ENCODE peak calls at places on chromosome X, in four cellular contexts. One of them, this sample, is unnamed.

GRCh38 chrX:68703369-68703768 is 55.9 kb downstream of the STARD8 start:
- DNase-seq in neuronal stem cell: no peak
- DNase-seq in fibroblast of lung: no peak
- DNase-seq in kidney: no peak
- DNase-seq in this sample: no peak

GRCh38 chrX:147981038-147981752 is at the start of gene FMR1NB:
- DNase-seq in kidney: no peak
- DNase-seq in fibroblast of lung: no peak
- DNase-seq in neuronal stem cell: no peak
- DNase-seq in this sample: no peak

GRCh38 chrX:56802921-56803848 is 74.1 kb downstream of the NBDY start:
- DNase-seq in neuronal stem cell: peak; percentile 48
- DNase-seq in kidney: peak; percentile 87
- DNase-seq in fibroblast of lung: peak; percentile 50
- DNase-seq in this sample: peak; percentile 42

GRCh38 chrX:100980608-100981497 is 11.3 kb downstream of the ARL13A start:
- DNase-seq in kidney: peak; percentile 80
- DNase-seq in neuronal stem cell: no peak
- DNase-seq in fibroblast of lung: peak; percentile 82
- DNase-seq in this sample: peak; percentile 72

GRCh38 chrX:40012800-40013682 is 84.7 kb downstream of the BCOR start:
- DNase-seq in kidney: peak; percentile 91
- DNase-seq in neuronal stem cell: no peak
- DNase-seq in fibroblast of lung: peak; percentile 64
- DNase-seq in this sample: peak; percentile 46

GRCh38 chrX:77572322-77572721 is 125.1 kb downstream of the FGF16 start:
- DNase-seq in fibroblast of lung: peak; percentile 13
- DNase-seq in neuronal stem cell: no peak
- DNase-seq in kidney: no peak
- DNase-seq in this sample: peak; percentile 3

GRCh38 chrX:144791298-144791697 is 456.0 kb upstream of the SPANXN1 start:
- DNase-seq in fibroblast of lung: no peak
- DNase-seq in kidney: no peak
- DNase-seq in neuronal stem cell: no peak
- DNase-seq in this sample: no peak

GRCh38 chrX:100647095-100647494 is 3.1 kb downstream of the SRPX2 start:
- DNase-seq in neuronal stem cell: no peak
- DNase-seq in kidney: no peak
- DNase-seq in fibroblast of lung: peak; percentile 39
- DNase-seq in this sample: peak; percentile 30

GRCh38 chrX:29257516-29257915 is 670.3 kb downstream of the IL1RAPL1 start:
- DNase-seq in fibroblast of lung: peak; percentile 76
- DNase-seq in kidney: no peak
- DNase-seq in neuronal stem cell: no peak
- DNase-seq in this sample: peak; percentile 16

GRCh38 chrX:134023851-134024281 is 38.5 kb upstream of the GPC3 start:
- DNase-seq in fibroblast of lung: peak; percentile 9
- DNase-seq in neuronal stem cell: no peak
- DNase-seq in kidney: no peak
- DNase-seq in this sample: no peak

GRCh38 chrX:107721318-107721717 is 54.3 kb downstream of the TSC22D3 start:
- DNase-seq in neuronal stem cell: no peak
- DNase-seq in kidney: no peak
- DNase-seq in fibroblast of lung: no peak
- DNase-seq in this sample: no peak

GRCh38 chrX:119690921-119691716 is 1.8 kb downstream of the SEPTIN6 start:
- DNase-seq in fibroblast of lung: peak; percentile 42
- DNase-seq in neuronal stem cell: no peak
- DNase-seq in kidney: no peak
- DNase-seq in this sample: peak; percentile 45

GRCh38 chrX:39017716-39018115 is 216.5 kb downstream of the MID1IP1 start:
- DNase-seq in fibroblast of lung: no peak
- DNase-seq in neuronal stem cell: peak; percentile 24
- DNase-seq in kidney: no peak
- DNase-seq in this sample: no peak

GRCh38 chrX:45322820-45323219 is 122.1 kb upstream of the DIPK2B start:
- DNase-seq in fibroblast of lung: peak; percentile 39
- DNase-seq in kidney: no peak
- DNase-seq in neuronal stem cell: no peak
- DNase-seq in this sample: peak; percentile 22

GRCh38 chrX:19751068-19751467 is 136.3 kb downstream of the SH3KBP1 start:
- DNase-seq in neuronal stem cell: no peak
- DNase-seq in fibroblast of lung: no peak
- DNase-seq in kidney: no peak
- DNase-seq in this sample: no peak

GRCh38 chrX:12370444-12371089 is 232.3 kb downstream of the FRMPD4 start:
- DNase-seq in kidney: no peak
- DNase-seq in fibroblast of lung: peak; percentile 82
- DNase-seq in neuronal stem cell: no peak
- DNase-seq in this sample: peak; percentile 46

GRCh38 chrX:91434351-91435168 is at the start of gene PABPC5:
- DNase-seq in neuronal stem cell: peak; percentile 53
- DNase-seq in fibroblast of lung: peak; percentile 87
- DNase-seq in kidney: peak; percentile 93
- DNase-seq in this sample: peak; percentile 76

GRCh38 chrX:118536687-118537461 is 41.3 kb downstream of the DOCK11 start:
- DNase-seq in fibroblast of lung: peak; percentile 35
- DNase-seq in kidney: no peak
- DNase-seq in neuronal stem cell: no peak
- DNase-seq in this sample: peak; percentile 31

GRCh38 chrX:38811515-38812239 is 10.4 kb downstream of the MID1IP1 start:
- DNase-seq in neuronal stem cell: no peak
- DNase-seq in fibroblast of lung: no peak
- DNase-seq in kidney: no peak
- DNase-seq in this sample: peak; percentile 36

GRCh38 chrX:127726227-127726626 is 326.0 kb downstream of the ACTRT1 start:
- DNase-seq in kidney: no peak
- DNase-seq in fibroblast of lung: no peak
- DNase-seq in neuronal stem cell: no peak
- DNase-seq in this sample: no peak

GRCh38 chrX:50327235-50327634 is 122.7 kb downstream of the CCNB3 start:
- DNase-seq in kidney: no peak
- DNase-seq in fibroblast of lung: no peak
- DNase-seq in neuronal stem cell: no peak
- DNase-seq in this sample: no peak

GRCh38 chrX:51894697-51895336 is 1.4 kb downstream of the MAGED1 start:
- DNase-seq in kidney: no peak
- DNase-seq in fibroblast of lung: peak; percentile 36
- DNase-seq in neuronal stem cell: no peak
- DNase-seq in this sample: peak; percentile 21

GRCh38 chrX:101078716-101079115 is at the start of gene TMEM35A:
- DNase-seq in kidney: no peak
- DNase-seq in fibroblast of lung: peak; percentile 60
- DNase-seq in neuronal stem cell: no peak
- DNase-seq in this sample: no peak

GRCh38 chrX:16870861-16871584 is 861 bp upstream of the RBBP7 start:
- DNase-seq in kidney: peak; percentile 88
- DNase-seq in fibroblast of lung: no peak
- DNase-seq in neuronal stem cell: peak; percentile 5
- DNase-seq in this sample: no peak

GRCh38 chrX:153687121-153688039 is at the start of gene SLC6A8:
- DNase-seq in fibroblast of lung: peak; percentile 52
- DNase-seq in kidney: peak; percentile 91
- DNase-seq in neuronal stem cell: no peak
- DNase-seq in this sample: peak; percentile 26
- H3K9ac ChIP-seq in fibroblast of lung: no peak within 1 kb of the TSS
- H3K9ac ChIP-seq in kidney: no peak within 1 kb of the TSS
- H3K9ac ChIP-seq in neuronal stem cell: peak within 1 kb of the TSS; percentile 88
- H3K9ac ChIP-seq in this sample: peak within 1 kb of the TSS; percentile 48

DNA sequence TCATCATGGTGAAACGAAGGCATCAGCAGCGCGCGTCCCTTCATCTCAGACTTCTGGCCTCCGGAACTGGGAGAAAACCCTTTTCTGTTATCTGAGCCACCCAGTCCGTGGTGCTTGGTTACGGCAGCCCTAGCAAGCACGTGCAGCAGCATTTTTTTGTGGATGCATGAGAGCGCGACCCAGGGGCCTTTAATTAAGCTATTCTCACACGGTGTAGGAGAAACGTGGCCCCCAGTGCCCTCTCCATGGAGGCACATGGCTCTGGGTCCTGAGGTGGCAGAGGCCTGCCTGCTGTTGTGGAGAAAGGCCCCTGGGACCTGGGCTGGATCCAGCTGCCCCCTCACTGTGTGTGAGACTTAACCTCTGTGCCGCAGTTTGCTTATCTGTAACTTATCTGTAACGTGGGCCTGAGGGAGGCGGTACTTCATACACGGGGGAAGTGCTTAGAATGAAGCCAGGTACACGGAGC is 9.5 kb downstream of the CLCN4 start:
- DNase-seq in fibroblast of lung: no peak
- DNase-seq in neuronal stem cell: no peak
- DNase-seq in kidney: no peak
- DNase-seq in this sample: no peak
- H3K27ac ChIP-seq in fibroblast of lung: no peak overlapping the region
- H3K27ac ChIP-seq in neuronal stem cell: no peak overlapping the region
- H3K27ac ChIP-seq in kidney: no peak overlapping the region
- H3K27ac ChIP-seq in this sample: no peak overlapping the region

GRCh38 chrX:55579115-55579514 is 44.1 kb upstream of the FOXR2 start:
- DNase-seq in kidney: no peak
- DNase-seq in neuronal stem cell: no peak
- DNase-seq in fibroblast of lung: no peak
- DNase-seq in this sample: no peak

GRCh38 chrX:55582447-55582846 is 40.8 kb upstream of the FOXR2 start:
- DNase-seq in kidney: no peak
- DNase-seq in neuronal stem cell: no peak
- DNase-seq in fibroblast of lung: no peak
- DNase-seq in this sample: no peak
- H3K4me3 ChIP-seq in kidney: no peak overlapping the region
- H3K4me3 ChIP-seq in neuronal stem cell: no peak overlapping the region
- H3K4me3 ChIP-seq in fibroblast of lung: no peak overlapping the region
- H3K4me3 ChIP-seq in this sample: no peak overlapping the region

GRCh38 chrX:13761606-13762005 is 27.1 kb downstream of the OFD1 start:
- DNase-seq in fibroblast of lung: peak; percentile 46
- DNase-seq in kidney: no peak
- DNase-seq in neuronal stem cell: no peak
- DNase-seq in this sample: no peak
- H3K9ac ChIP-seq in fibroblast of lung: no peak overlapping the region
- H3K9ac ChIP-seq in kidney: no peak overlapping the region
- H3K9ac ChIP-seq in neuronal stem cell: no peak overlapping the region
- H3K9ac ChIP-seq in this sample: no peak overlapping the region

DNA sequence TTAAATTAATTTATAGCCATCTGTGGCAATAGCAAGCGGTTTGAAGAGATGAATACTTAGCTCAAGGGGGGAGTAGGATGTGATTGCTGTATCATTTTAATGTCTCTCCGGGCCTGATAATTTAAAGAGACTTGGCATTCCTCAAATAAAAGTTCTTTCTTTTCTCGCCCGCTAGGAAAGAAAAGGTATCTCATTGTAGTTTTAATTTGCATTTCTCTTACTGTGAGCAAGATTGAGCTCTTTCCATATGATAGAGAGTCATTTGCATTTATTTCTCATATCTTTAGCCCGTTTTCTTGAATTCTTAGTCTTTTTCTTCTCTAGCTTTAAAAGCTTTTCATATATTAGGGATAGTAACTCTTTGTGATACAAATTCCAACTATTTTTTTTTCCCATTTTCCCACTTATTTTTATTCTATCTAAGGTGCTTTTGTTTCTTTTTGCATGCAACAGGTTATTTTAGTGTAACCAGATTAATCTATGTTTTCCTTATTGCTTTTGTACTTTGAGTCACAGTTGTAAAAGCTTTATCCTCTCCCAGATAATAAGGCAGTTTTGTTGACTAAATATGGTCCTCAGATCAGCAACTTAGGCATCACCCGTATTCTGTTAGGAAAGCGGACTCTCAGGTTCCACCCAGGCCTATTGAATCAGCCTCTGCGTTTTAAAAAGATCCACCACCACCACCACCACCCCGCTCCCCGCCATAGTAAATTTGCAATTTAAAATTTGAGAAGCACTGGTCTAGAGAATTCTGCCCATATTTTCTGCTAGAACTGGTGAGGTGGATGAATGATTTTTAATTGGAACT is 58.7 kb upstream of the USP9X start:
- DNase-seq in neuronal stem cell: no peak
- DNase-seq in fibroblast of lung: no peak
- DNase-seq in kidney: no peak
- DNase-seq in this sample: no peak
- H3K27ac ChIP-seq in neuronal stem cell: peak overlapping the region; percentile 87
- H3K27ac ChIP-seq in fibroblast of lung: peak overlapping the region; percentile 45
- H3K27ac ChIP-seq in kidney: no peak overlapping the region
- H3K27ac ChIP-seq in this sample: peak overlapping the region; percentile 40

DNA sequence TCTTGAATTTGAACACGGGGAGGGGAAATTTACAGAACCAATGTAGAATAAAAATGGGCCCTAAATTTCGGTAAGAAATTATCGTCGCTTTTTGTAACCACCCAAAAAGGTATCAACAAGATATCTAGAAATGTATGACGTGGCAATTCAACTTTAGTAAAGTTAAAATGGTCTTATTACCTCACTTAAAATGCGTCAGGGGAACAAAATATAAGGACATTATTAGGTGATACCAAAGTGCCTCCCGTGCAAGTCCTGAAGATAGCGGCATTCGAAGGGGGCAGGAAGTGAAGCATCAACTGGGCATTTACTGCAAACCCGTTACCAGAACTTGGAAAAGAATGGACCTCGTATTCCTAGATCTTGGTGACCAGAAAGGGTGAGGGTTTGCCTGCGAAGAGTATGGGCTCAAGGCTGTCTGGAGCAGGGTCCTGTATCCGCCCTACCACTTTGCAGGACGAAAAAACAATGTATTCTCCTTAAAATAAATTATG is 980 bp downstream of the AP1S2 start:
- DNase-seq in kidney: no peak
- DNase-seq in fibroblast of lung: peak; percentile 4
- DNase-seq in neuronal stem cell: no peak
- DNase-seq in this sample: no peak
- H3K4me3 ChIP-seq in kidney: peak overlapping the region; percentile 60
- H3K4me3 ChIP-seq in fibroblast of lung: peak overlapping the region; percentile 76
- H3K4me3 ChIP-seq in neuronal stem cell: peak overlapping the region; percentile 69
- H3K4me3 ChIP-seq in this sample: peak overlapping the region; percentile 83

DNA sequence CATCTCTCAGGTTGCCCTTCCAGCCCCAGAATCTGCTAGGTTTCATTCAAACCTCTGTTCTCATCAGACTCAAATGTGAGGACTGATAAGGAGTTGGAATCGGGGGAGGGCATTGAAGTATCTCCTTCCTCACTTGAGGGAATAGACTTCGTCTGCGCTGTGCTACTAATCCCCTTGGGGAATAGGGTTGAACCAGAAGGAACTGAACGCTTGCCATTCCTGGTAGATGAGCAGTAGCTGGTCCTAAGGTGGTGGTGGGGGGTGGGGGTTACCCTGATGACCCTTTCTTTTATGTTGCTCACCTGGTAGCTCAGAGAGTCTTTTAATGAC is 692 bp upstream of the SLC9A7 start:
- DNase-seq in fibroblast of lung: peak; percentile 5
- DNase-seq in kidney: no peak
- DNase-seq in neuronal stem cell: peak; percentile 1
- DNase-seq in this sample: no peak
- H3K9ac ChIP-seq in fibroblast of lung: peak overlapping the region; percentile 30
- H3K9ac ChIP-seq in kidney: no peak overlapping the region
- H3K9ac ChIP-seq in neuronal stem cell: no peak overlapping the region
- H3K9ac ChIP-seq in this sample: peak overlapping the region; percentile 79

GRCh38 chrX:132004728-132005127 is 18.4 kb upstream of the STK26 start:
- DNase-seq in neuronal stem cell: no peak
- DNase-seq in fibroblast of lung: no peak
- DNase-seq in kidney: no peak
- DNase-seq in this sample: no peak
- H3K27ac ChIP-seq in neuronal stem cell: no peak overlapping the region
- H3K27ac ChIP-seq in fibroblast of lung: no peak overlapping the region
- H3K27ac ChIP-seq in kidney: no peak overlapping the region
- H3K27ac ChIP-seq in this sample: no peak overlapping the region